ENCODE peak calls at places on chromosomes 6 and 20, in six cellular contexts. O is sigmoid colon; I is A673; J is lower lobe of right lung; H is CD8-positive, alpha-beta T cell; R is ovary. Q is an unnamed sample.

GRCh38 chr6:27007020-27007419 is 240.5 kb upstream of the PRSS16 start:
- DNase-seq in O (no peak), I (no peak), J (no peak), H (no peak), R (no peak), Q (no peak)

GRCh38 chr20:17660667-17661066 is 21.4 kb downstream of the RRBP1 start:
- DNase-seq in O (peak; percentile 32), I (no peak), J (no peak), H (no peak), R (no peak), Q (no peak)

GRCh38 chr6:139868576-139868975 is 494.1 kb upstream of the CITED2 start:
- DNase-seq in O (no peak), I (no peak), J (no peak), H (no peak), R (no peak), Q (peak; percentile 25)

GRCh38 chr6:133083248-133083967 is 157.7 kb upstream of the EYA4 start:
- DNase-seq in O (no peak), I (no peak), J (no peak), H (no peak), R (no peak), Q (no peak)

GRCh38 chr20:6533828-6534388 is 233.6 kb upstream of the BMP2 start:
- DNase-seq in O (no peak), I (peak; percentile 0), J (no peak), H (no peak), R (no peak), Q (peak; percentile 83)

GRCh38 chr6:74715362-74716068 is 490.3 kb downstream of the COL12A1 start:
- DNase-seq in O (no peak), I (peak; percentile 28), J (no peak), H (no peak), R (no peak), Q (peak; percentile 86)

GRCh38 chr20:51195419-51195901 is 172.6 kb upstream of the KCNG1 start:
- DNase-seq in O (no peak), I (peak; percentile 61), J (no peak), H (no peak), R (no peak), Q (no peak)

GRCh38 chr6:68695838-68696237 is 60.8 kb downstream of the ADGRB3 start:
- DNase-seq in O (no peak), I (no peak), J (no peak), H (no peak), R (no peak), Q (no peak)

GRCh38 chr6:156883497-156884252 is 106.5 kb downstream of the ARID1B start:
- DNase-seq in O (no peak), I (no peak), J (no peak), H (no peak), R (no peak), Q (no peak)

GRCh38 chr6:130467146-130467545 is 101.3 kb downstream of the TMEM200A start:
- DNase-seq in O (no peak), I (no peak), J (no peak), H (no peak), R (no peak), Q (no peak)

GRCh38 chr6:54971825-54972224 is 125.3 kb downstream of the FAM83B start:
- DNase-seq in O (no peak), I (no peak), J (no peak), H (no peak), R (no peak), Q (no peak)

GRCh38 chr20:38418509-38419204 is 16.5 kb downstream of the SNHG17 start:
- DNase-seq in O (peak; percentile 60), I (no peak), J (no peak), H (no peak), R (peak; percentile 62), Q (no peak)

GRCh38 chr20:59398552-59399265 is 98.3 kb downstream of the EDN3 start:
- DNase-seq in O (no peak), I (no peak), J (no peak), H (no peak), R (no peak), Q (no peak)

GRCh38 chr6:15914553-15914952 is 214.3 kb upstream of the MYLIP start:
- DNase-seq in O (no peak), I (no peak), J (no peak), H (no peak), R (no peak), Q (no peak)

GRCh38 chr6:69795469-69796080 is 1.2 kb downstream of the LMBRD1 start:
- DNase-seq in O (no peak), I (no peak), J (no peak), H (no peak), R (no peak), Q (peak; percentile 22)

GRCh38 chr20:49676581-49677291 is 36.9 kb downstream of the B4GALT5 start:
- DNase-seq in O (no peak), I (no peak), J (no peak), H (no peak), R (no peak), Q (peak; percentile 66)

GRCh38 chr6:36285187-36285612 is 15.3 kb downstream of the PNPLA1 start:
- DNase-seq in O (no peak), I (no peak), J (no peak), H (no peak), R (no peak), Q (no peak)

GRCh38 chr6:35365599-35366596 is 23.5 kb downstream of the PPARD start:
- DNase-seq in O (no peak), I (no peak), J (no peak), H (no peak), R (no peak), Q (no peak)

GRCh38 chr6:113953346-113953745 is 17.6 kb downstream of the HDAC2 start:
- DNase-seq in O (no peak), I (no peak), J (no peak), H (no peak), R (no peak), Q (peak; percentile 42)

GRCh38 chr20:58995461-58996225 is 11.4 kb downstream of the CTSZ start:
- DNase-seq in O (no peak), I (no peak), J (no peak), H (no peak), R (no peak), Q (no peak)

GRCh38 chr6:75381878-75382633 is 97.5 kb upstream of the TMEM30A start:
- DNase-seq in O (no peak), I (peak; percentile 90), J (no peak), H (no peak), R (no peak), Q (no peak)

GRCh38 chr20:57396638-57397003 is 5.4 kb downstream of the RBM38 start:
- DNase-seq in O (no peak), I (no peak), J (no peak), H (no peak), R (peak; percentile 17), Q (no peak)
- H3K36me3 ChIP-seq in O (no peaks in the 10 kb centered on the region), I (peaks cover 41% of the 10 kb centered on the region), J (peaks cover 39% of the 10 kb centered on the region), H (peaks cover 57% of the 10 kb centered on the region), R (no peaks in the 10 kb centered on the region), Q (peaks cover 28% of the 10 kb centered on the region)

GRCh38 chr6:86683132-86683908 is 254.0 kb upstream of the HTR1E start:
- DNase-seq in O (no peak), I (no peak), J (no peak), H (no peak), R (no peak), Q (no peak)
- H3K36me3 ChIP-seq in O (no peaks in the 10 kb centered on the region), I (no peaks in the 10 kb centered on the region), J (no peaks in the 10 kb centered on the region), H (no peaks in the 10 kb centered on the region), R (no peaks in the 10 kb centered on the region), Q (no peaks in the 10 kb centered on the region)

DNA sequence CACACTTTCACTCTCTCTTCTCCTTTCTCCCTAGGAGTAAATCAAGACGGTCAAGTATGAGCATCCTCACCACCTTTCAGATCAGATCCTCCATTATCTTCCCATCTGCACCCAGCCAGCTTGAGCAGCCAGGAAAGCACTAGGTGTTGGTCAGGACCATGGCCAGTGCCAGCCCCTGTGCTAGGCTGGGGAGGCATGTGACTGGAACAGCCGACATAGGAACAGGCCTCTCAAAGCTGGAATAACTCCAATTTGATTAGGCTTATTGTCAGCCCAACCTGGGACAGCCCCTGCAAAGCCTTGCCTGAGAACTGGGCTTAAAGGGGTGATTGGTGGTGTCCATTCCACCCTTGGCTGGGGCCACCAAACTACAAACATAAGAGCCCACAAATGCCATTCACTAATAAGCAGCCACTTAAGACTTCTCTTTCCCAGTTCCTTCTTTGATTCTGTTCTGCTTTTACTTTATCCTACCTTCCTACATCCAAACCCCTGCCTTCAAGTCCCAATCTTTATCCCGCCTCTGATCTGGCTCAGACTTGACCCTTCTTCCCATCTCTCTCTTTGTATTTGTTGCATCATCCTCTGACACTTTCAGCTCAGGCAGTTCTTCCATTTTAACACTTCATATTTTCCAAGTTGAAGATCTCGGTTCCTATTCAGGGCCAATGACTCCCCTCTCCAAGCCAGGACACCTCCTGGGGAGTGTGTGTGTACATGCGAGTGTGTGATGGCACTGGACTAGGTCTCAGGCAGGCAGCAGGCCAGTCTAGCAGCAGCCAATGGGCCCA is 4.5 kb upstream of the TREM2 start:
- DNase-seq in O (no peak), I (peak; percentile 37), J (no peak), H (no peak), R (no peak), Q (peak; percentile 38)
- H3K36me3 ChIP-seq in O (no peaks in the 10 kb centered on the region), I (no peaks in the 10 kb centered on the region), J (no peaks in the 10 kb centered on the region), H (no peaks in the 10 kb centered on the region), R (no peaks in the 10 kb centered on the region), Q (no peaks in the 10 kb centered on the region)

GRCh38 chr20:35472209-35472608 is 16.8 kb downstream of the CEP250 start:
- DNase-seq in O (no peak), I (no peak), J (no peak), H (no peak), R (no peak), Q (no peak)
- H3K36me3 ChIP-seq in O (peaks cover 19% of the 10 kb centered on the region), I (peaks cover 77% of the 10 kb centered on the region), J (peaks cover 92% of the 10 kb centered on the region), H (peaks cover 6% of the 10 kb centered on the region), R (no peaks in the 10 kb centered on the region), Q (peaks cover 55% of the 10 kb centered on the region)

GRCh38 chr6:7295916-7296315 is 17.1 kb downstream of the SSR1 start:
- DNase-seq in O (no peak), I (no peak), J (no peak), H (no peak), R (no peak), Q (no peak)

GRCh38 chr6:7296602-7297001 is 16.4 kb downstream of the SSR1 start:
- DNase-seq in O (no peak), I (no peak), J (no peak), H (no peak), R (no peak), Q (no peak)

GRCh38 chr6:7301702-7302101 is 11.3 kb downstream of the SSR1 start:
- DNase-seq in O (no peak), I (no peak), J (no peak), H (no peak), R (no peak), Q (no peak)

GRCh38 chr6:7300890-7301289 is 12.1 kb downstream of the SSR1 start:
- DNase-seq in O (no peak), I (no peak), J (no peak), H (no peak), R (no peak), Q (no peak)

GRCh38 chr6:7298113-7298512 is 14.9 kb downstream of the SSR1 start:
- DNase-seq in O (no peak), I (no peak), J (no peak), H (no peak), R (no peak), Q (no peak)
- H3K36me3 ChIP-seq in O (peaks cover 24% of the 10 kb centered on the region), I (peaks cover 92% of the 10 kb centered on the region), J (peaks cover 100% of the 10 kb centered on the region), H (peaks cover 63% of the 10 kb centered on the region), R (no peaks in the 10 kb centered on the region), Q (peaks cover 97% of the 10 kb centered on the region)

DNA sequence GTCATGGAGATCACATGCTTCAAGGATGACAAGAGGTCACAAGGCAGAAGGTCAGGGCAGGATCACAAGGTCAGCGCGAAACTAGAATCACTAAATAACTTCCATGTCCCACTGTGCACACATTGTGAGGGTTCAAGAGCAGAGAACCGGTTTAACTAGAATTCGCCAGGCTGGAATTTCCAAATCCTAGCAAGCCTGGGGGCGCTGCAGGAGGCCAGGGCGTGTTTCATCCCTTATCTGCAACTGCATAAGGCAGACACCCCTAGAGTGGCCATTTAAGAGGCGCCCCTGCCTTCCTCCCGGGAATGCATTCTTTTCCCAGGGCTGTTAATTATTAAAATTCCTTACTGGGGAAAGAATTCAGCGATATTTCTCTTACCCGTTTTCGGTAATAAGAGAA is 40.2 kb upstream of the SLC22A1 start:
- DNase-seq in O (no peak), I (no peak), J (no peak), H (no peak), R (no peak), Q (no peak)
- H3K36me3 ChIP-seq in O (peaks cover 38% of the 10 kb centered on the region), I (peaks cover 48% of the 10 kb centered on the region), J (peaks cover 100% of the 10 kb centered on the region), H (peaks cover 56% of the 10 kb centered on the region), R (no peaks in the 10 kb centered on the region), Q (peaks cover 73% of the 10 kb centered on the region)